ENCODE peak calls at places on chromosomes 13 and 19, in eight cellular contexts. I is fibroblast of the aortic adventitia, Q is pancreas, G is kidney epithelial cell, C is upper lobe of right lung, U is fibroblast of pulmonary artery, S is dorsolateral prefrontal cortex, T is heart left ventricle. L is an unnamed sample.

GRCh38 chr19:8517551-8518442 is 3.8 kb upstream of the ZNF414 start:
- DNase-seq in I (peak), Q (no peak), G (no peak), C (no peak), U (peak), S (no peak), T (no peak), L (no peak)

GRCh38 chr19:36488816-36489138 is 584 bp downstream of the ZNF566 start:
- DNase-seq in I (no peak), Q (no peak), G (no peak), C (no peak), U (no peak), S (no peak), T (no peak), L (no peak)

GRCh38 chr13:93744886-93745285 is 518.3 kb downstream of the GPC6 start:
- DNase-seq in I (no peak), Q (no peak), G (no peak), C (no peak), U (no peak), S (no peak), T (no peak), L (no peak)

GRCh38 chr19:23440791-23441190 is 45.5 kb upstream of the ZNF91 start:
- DNase-seq in I (no peak), Q (no peak), G (no peak), C (no peak), U (no peak), S (no peak), T (no peak), L (no peak)

GRCh38 chr19:2461751-2462634 is 5.2 kb upstream of the LMNB2 start:
- DNase-seq in I (peak), Q (no peak), G (no peak), C (peak), U (peak), S (peak), T (peak), L (no peak)

GRCh38 chr13:74696148-74696922 is 562.1 kb upstream of the KLF12 start:
- DNase-seq in I (peak), Q (no peak), G (no peak), C (no peak), U (no peak), S (no peak), T (no peak), L (no peak)

GRCh38 chr19:18940791-18941627 is at the start of gene HOMER3:
- DNase-seq in I (peak), Q (peak), G (no peak), C (peak), U (peak), S (peak), T (peak), L (no peak)

GRCh38 chr13:73235385-73235784 is 176.6 kb downstream of the KLF5 start:
- DNase-seq in I (no peak), Q (no peak), G (no peak), C (no peak), U (no peak), S (no peak), T (no peak), L (no peak)

GRCh38 chr13:60765700-60766411 is 368.8 kb downstream of the TDRD3 start:
- DNase-seq in I (peak), Q (no peak), G (peak), C (no peak), U (peak), S (no peak), T (no peak), L (no peak)

GRCh38 chr13:43484432-43485225 is 302.1 kb downstream of the ENOX1 start:
- DNase-seq in I (no peak), Q (no peak), G (no peak), C (no peak), U (no peak), S (no peak), T (no peak), L (no peak)

GRCh38 chr13:39433705-39434104 is 169.3 kb downstream of the LHFPL6 start:
- DNase-seq in I (no peak), Q (no peak), G (no peak), C (no peak), U (no peak), S (no peak), T (no peak), L (no peak)

GRCh38 chr13:74040200-74040599 is 94.0 kb downstream of the KLF12 start:
- DNase-seq in I (peak), Q (no peak), G (no peak), C (no peak), U (peak), S (no peak), T (peak), L (no peak)

GRCh38 chr19:13847900-13848677 is 28.8 kb upstream of the NANOS3 start:
- DNase-seq in I (no peak), Q (no peak), G (no peak), C (no peak), U (no peak), S (no peak), T (no peak), L (no peak)

GRCh38 chr19:13847033-13847899 is 29.7 kb upstream of the NANOS3 start:
- DNase-seq in I (peak), Q (peak), G (no peak), C (peak), U (peak), S (peak), T (peak), L (no peak)

GRCh38 chr19:13849991-13850909 is 26.7 kb upstream of the NANOS3 start:
- DNase-seq in I (peak), Q (peak), G (no peak), C (peak), U (peak), S (peak), T (peak), L (no peak)

GRCh38 chr19:13849277-13849676 is 27.7 kb upstream of the NANOS3 start:
- DNase-seq in I (no peak), Q (no peak), G (no peak), C (no peak), U (no peak), S (no peak), T (no peak), L (no peak)

GRCh38 chr19:13848811-13849241 is 28.1 kb upstream of the NANOS3 start:
- DNase-seq in I (no peak), Q (no peak), G (no peak), C (no peak), U (no peak), S (no peak), T (no peak), L (no peak)
- H3K4me3 ChIP-seq in I (no peak), Q (no peak), G (no peak), C (no peak), U (no peak), S (no peak), T (no peak), L (no peak)

GRCh38 chr13:51158365-51158764 is 47.3 kb upstream of the C13orf42 start:
- DNase-seq in I (no peak), Q (no peak), G (no peak), C (no peak), U (no peak), S (no peak), T (no peak), L (no peak)
- TF ChIP-seq CTCF in I (no peak), Q (no peak), G (no peak), C (no peak), U (no peak), S (no peak), T (no peak), L (no peak)

GRCh38 chr13:30396434-30397075 is 25.7 kb upstream of the UBE2L5 start:
- DNase-seq in I (peak), Q (no peak), G (no peak), C (no peak), U (peak), S (no peak), T (no peak), L (no peak)
- H3K4me3 ChIP-seq in I (no peak), Q (no peak), G (no peak), C (no peak), U (peak), S (peak), T (no peak), L (no peak)

GRCh38 chr19:30267332-30267731 is 104.9 kb upstream of the ZNF536 start:
- DNase-seq in I (no peak), Q (no peak), G (no peak), C (no peak), U (no peak), S (no peak), T (no peak), L (no peak)

GRCh38 chr19:30266687-30267086 is 105.5 kb upstream of the ZNF536 start:
- DNase-seq in I (no peak), Q (no peak), G (no peak), C (no peak), U (no peak), S (no peak), T (no peak), L (no peak)

GRCh38 chr19:30269638-30270037 is 102.5 kb upstream of the ZNF536 start:
- DNase-seq in I (no peak), Q (no peak), G (no peak), C (no peak), U (no peak), S (no peak), T (no peak), L (no peak)

GRCh38 chr19:30272554-30272953 is 99.6 kb upstream of the ZNF536 start:
- DNase-seq in I (no peak), Q (no peak), G (no peak), C (no peak), U (no peak), S (no peak), T (no peak), L (no peak)

DNA sequence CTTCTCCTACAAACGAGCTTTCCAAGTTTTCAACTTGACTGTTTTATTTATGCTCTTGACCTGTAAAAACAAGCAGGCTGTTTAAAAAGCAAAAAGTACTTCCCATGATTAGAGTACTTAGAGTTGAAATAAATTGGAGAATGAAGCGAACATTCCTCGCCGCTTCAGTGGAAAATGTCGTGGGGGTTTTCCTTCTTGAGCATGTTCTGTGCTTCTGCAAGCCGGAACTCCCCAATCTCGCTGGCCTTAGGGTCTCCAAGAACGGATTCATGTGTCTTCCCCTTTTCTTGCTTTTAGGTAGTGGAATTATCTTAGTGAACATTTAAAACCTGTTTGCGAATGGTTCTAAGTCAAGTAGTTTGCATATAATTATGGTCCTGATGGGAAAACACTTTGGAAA is 103.6 kb upstream of the ZNF536 start:
- DNase-seq in I (no peak), Q (no peak), G (no peak), C (no peak), U (no peak), S (no peak), T (no peak), L (no peak)
- TF ChIP-seq CTCF in I (no peak), Q (no peak), G (no peak), C (no peak), U (no peak), S (no peak), T (no peak), L (no peak)

DNA sequence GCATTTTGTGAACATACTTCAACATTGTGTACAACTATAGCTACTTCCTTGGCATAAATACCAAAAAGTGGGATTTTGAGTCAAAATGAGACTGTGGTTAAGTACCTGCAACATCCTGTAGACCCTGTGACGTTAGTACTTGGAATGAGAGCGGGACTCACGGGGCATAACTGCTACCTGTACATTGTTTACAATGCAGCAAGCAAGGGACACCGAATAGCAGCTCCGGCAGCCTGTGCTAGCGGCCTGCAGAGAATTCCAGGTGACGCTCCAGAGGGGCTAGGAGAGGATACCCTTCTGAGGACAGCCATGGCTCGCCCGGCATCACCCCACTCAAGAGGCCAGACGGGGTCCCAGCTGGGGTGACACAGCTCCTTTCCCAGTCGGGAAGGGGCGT is 821 bp upstream of the ZNF331 start:
- DNase-seq in I (no peak), Q (no peak), G (no peak), C (no peak), U (no peak), S (no peak), T (no peak), L (no peak)
- H3K4me3 ChIP-seq in I (peak), Q (peak), G (peak), C (peak), U (peak), S (peak), T (peak), L (peak)

GRCh38 chr19:49393871-49394270 is 5.8 kb downstream of the KASH5 start:
- DNase-seq in I (no peak), Q (no peak), G (no peak), C (no peak), U (no peak), S (no peak), T (no peak), L (no peak)

GRCh38 chr19:49389406-49389805 is 1.4 kb downstream of the KASH5 start:
- DNase-seq in I (no peak), Q (peak), G (no peak), C (no peak), U (no peak), S (no peak), T (no peak), L (no peak)

GRCh38 chr19:49390131-49390977 is 2.3 kb downstream of the KASH5 start:
- DNase-seq in I (no peak), Q (peak), G (no peak), C (no peak), U (no peak), S (no peak), T (no peak), L (no peak)

GRCh38 chr19:49390978-49391304 is 2.9 kb downstream of the KASH5 start:
- DNase-seq in I (no peak), Q (no peak), G (no peak), C (no peak), U (no peak), S (no peak), T (no peak), L (no peak)

DNA sequence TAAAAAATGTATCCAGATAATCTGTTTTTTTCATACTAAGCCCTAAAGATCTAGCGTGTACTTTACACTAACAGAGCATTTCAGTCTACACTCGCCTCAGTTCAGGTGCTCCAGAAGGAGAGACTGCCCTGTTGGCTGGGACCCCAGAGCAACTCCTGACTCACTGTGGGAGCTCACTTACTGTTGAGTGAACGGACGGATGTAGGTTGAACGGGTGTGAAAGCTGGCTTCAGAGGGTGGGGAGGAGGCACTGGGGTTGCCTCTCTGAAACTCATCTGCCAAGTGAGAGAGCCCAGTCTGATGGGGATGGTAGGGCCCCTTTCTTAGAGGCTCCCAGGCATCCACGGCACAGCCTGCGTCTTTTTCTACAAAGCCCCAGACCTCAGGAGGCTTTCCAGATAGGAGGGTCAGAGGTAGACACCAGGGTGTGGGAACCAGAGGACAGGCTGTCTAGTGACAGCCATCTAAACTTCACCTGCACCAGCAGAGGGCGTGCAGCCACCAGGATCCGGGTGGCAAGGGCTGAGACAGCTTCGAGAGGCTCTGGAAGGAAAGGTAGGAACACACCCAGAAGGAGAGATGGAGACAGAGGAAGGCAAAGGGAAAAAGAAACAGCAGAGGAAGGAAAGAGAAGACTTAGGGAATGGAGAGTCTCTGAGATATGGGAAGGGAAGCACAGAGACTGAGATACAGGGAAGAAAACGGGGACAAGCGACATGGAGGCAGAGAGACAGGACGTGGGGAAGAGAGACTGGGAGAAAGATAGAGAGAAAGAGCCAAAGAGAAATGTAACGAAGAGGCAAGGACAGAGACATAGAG is 3.7 kb downstream of the KASH5 start:
- DNase-seq in I (peak), Q (peak), G (peak), C (peak), U (peak), S (peak), T (peak), L (no peak)
- TF ChIP-seq CTCF in I (peak), Q (peak), G (peak), C (peak), U (peak), S (peak), T (peak), L (peak)

GRCh38 chr19:55223291-55224037 is 5.1 kb downstream of the TMEM86B start:
- DNase-seq in I (no peak), Q (no peak), G (no peak), C (peak), U (no peak), S (no peak), T (no peak), L (no peak)
- H3K4me3 ChIP-seq in I (no peak), Q (no peak), G (no peak), C (no peak), U (no peak), S (no peak), T (no peak), L (no peak)

DNA sequence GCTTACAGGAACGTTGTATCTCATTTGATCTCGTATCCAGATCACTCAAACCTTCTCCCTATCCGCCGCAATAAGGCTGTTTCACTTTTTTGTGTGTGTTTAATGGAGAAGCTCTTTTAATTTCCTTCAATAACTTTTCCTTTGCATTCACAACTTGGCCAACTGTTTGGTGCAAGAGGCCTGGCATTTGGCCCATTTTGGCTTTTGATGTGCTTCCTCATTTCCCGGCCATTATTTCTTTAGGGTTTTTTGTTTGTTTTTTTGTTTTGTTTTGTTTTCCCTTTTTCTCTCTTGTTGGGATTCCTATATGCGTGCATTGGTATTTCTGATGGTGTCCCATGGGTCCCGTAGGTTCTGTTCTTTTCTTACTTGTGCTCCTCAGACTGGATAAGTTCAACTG is 6.1 kb upstream of the UPF3A start:
- DNase-seq in I (no peak), Q (no peak), G (no peak), C (no peak), U (peak), S (no peak), T (no peak), L (no peak)
- TF ChIP-seq CTCF in I (no peak), Q (no peak), G (no peak), C (no peak), U (no peak), S (no peak), T (no peak), L (no peak)

GRCh38 chr13:41533676-41534075 is 76.3 kb downstream of the RGCC start:
- DNase-seq in I (peak), Q (no peak), G (no peak), C (no peak), U (peak), S (no peak), T (no peak), L (no peak)
- H3K4me3 ChIP-seq in I (no peak), Q (no peak), G (no peak), C (no peak), U (no peak), S (no peak), T (no peak), L (no peak)

GRCh38 chr19:4534836-4535658 is at the start of gene PLIN5:
- DNase-seq in I (peak), Q (peak), G (no peak), C (peak), U (peak), S (peak), T (peak), L (no peak)
- TF ChIP-seq CTCF in I (no peak), Q (no peak), G (no peak), C (no peak), U (no peak), S (no peak), T (no peak), L (no peak)